ENCODE peak calls at places on chromosomes 5 and 9, in seven cellular contexts. One of them, this sample, is unnamed. For H3K9me3, the result is how much of the 10 kb centered on the place peaks cover.

GRCh38 chr9:124505006-124505900 is 1.9 kb downstream of the NR5A1 start:
- DNase-seq in endodermal cell: peak
- DNase-seq in neuronal stem cell: no peak
- DNase-seq in lower lobe of right lung: peak
- DNase-seq in psoas muscle: no peak
- DNase-seq in body of pancreas: no peak
- DNase-seq in cardiac muscle cell: no peak
- DNase-seq in this sample: peak

GRCh38 chr5:31776976-31777651 is 138.2 kb downstream of the PDZD2 start:
- DNase-seq in endodermal cell: no peak
- DNase-seq in neuronal stem cell: no peak
- DNase-seq in lower lobe of right lung: no peak
- DNase-seq in psoas muscle: no peak
- DNase-seq in body of pancreas: no peak
- DNase-seq in cardiac muscle cell: no peak
- DNase-seq in this sample: no peak

GRCh38 chr5:55636711-55637110 is 75.4 kb downstream of the SLC38A9 start:
- DNase-seq in endodermal cell: no peak
- DNase-seq in neuronal stem cell: no peak
- DNase-seq in lower lobe of right lung: no peak
- DNase-seq in psoas muscle: peak
- DNase-seq in body of pancreas: peak
- DNase-seq in cardiac muscle cell: peak
- DNase-seq in this sample: no peak

GRCh38 chr5:142014911-142015584 is 2.2 kb upstream of the GNPDA1 start:
- DNase-seq in endodermal cell: peak
- DNase-seq in neuronal stem cell: no peak
- DNase-seq in lower lobe of right lung: no peak
- DNase-seq in psoas muscle: no peak
- DNase-seq in body of pancreas: peak
- DNase-seq in cardiac muscle cell: peak
- DNase-seq in this sample: no peak

GRCh38 chr9:135791431-135792267 is 89.7 kb downstream of the KCNT1 start:
- DNase-seq in endodermal cell: no peak
- DNase-seq in neuronal stem cell: no peak
- DNase-seq in lower lobe of right lung: no peak
- DNase-seq in psoas muscle: no peak
- DNase-seq in body of pancreas: no peak
- DNase-seq in cardiac muscle cell: no peak
- DNase-seq in this sample: no peak

GRCh38 chr9:2448193-2448738 is 173.3 kb upstream of the VLDLR start:
- DNase-seq in endodermal cell: no peak
- DNase-seq in neuronal stem cell: no peak
- DNase-seq in lower lobe of right lung: no peak
- DNase-seq in psoas muscle: no peak
- DNase-seq in body of pancreas: no peak
- DNase-seq in cardiac muscle cell: no peak
- DNase-seq in this sample: no peak

GRCh38 chr9:17064558-17064957 is 70.3 kb upstream of the CNTLN start:
- DNase-seq in endodermal cell: no peak
- DNase-seq in neuronal stem cell: no peak
- DNase-seq in lower lobe of right lung: no peak
- DNase-seq in psoas muscle: no peak
- DNase-seq in body of pancreas: no peak
- DNase-seq in cardiac muscle cell: peak
- DNase-seq in this sample: no peak

GRCh38 chr5:56356876-56357160 is 123.7 kb upstream of the ANKRD55 start:
- DNase-seq in endodermal cell: no peak
- DNase-seq in neuronal stem cell: no peak
- DNase-seq in lower lobe of right lung: no peak
- DNase-seq in psoas muscle: no peak
- DNase-seq in body of pancreas: no peak
- DNase-seq in cardiac muscle cell: no peak
- DNase-seq in this sample: no peak

GRCh38 chr9:134606951-134607733 is 34.5 kb upstream of the COL5A1 start:
- DNase-seq in endodermal cell: peak
- DNase-seq in neuronal stem cell: no peak
- DNase-seq in lower lobe of right lung: no peak
- DNase-seq in psoas muscle: no peak
- DNase-seq in body of pancreas: no peak
- DNase-seq in cardiac muscle cell: no peak
- DNase-seq in this sample: peak

GRCh38 chr5:168434746-168435321 is 51.4 kb upstream of the RARS1 start:
- DNase-seq in endodermal cell: no peak
- DNase-seq in neuronal stem cell: no peak
- DNase-seq in lower lobe of right lung: no peak
- DNase-seq in psoas muscle: no peak
- DNase-seq in body of pancreas: no peak
- DNase-seq in cardiac muscle cell: no peak
- DNase-seq in this sample: no peak

GRCh38 chr9:128372188-128372641 is 1.0 kb downstream of the URM1 start:
- DNase-seq in endodermal cell: no peak
- DNase-seq in neuronal stem cell: no peak
- DNase-seq in lower lobe of right lung: no peak
- DNase-seq in psoas muscle: no peak
- DNase-seq in body of pancreas: no peak
- DNase-seq in cardiac muscle cell: no peak
- DNase-seq in this sample: no peak

GRCh38 chr9:116058421-116058820 is 95.2 kb upstream of the PAPPA start:
- DNase-seq in endodermal cell: no peak
- DNase-seq in neuronal stem cell: no peak
- DNase-seq in lower lobe of right lung: no peak
- DNase-seq in psoas muscle: no peak
- DNase-seq in body of pancreas: no peak
- DNase-seq in cardiac muscle cell: peak
- DNase-seq in this sample: no peak

GRCh38 chr5:912356-913091 is 19.8 kb downstream of the TRIP13 start:
- DNase-seq in endodermal cell: peak
- DNase-seq in neuronal stem cell: peak
- DNase-seq in lower lobe of right lung: peak
- DNase-seq in psoas muscle: no peak
- DNase-seq in body of pancreas: no peak
- DNase-seq in cardiac muscle cell: peak
- DNase-seq in this sample: no peak

GRCh38 chr5:10323588-10324488 is 16.1 kb upstream of the CMBL start:
- DNase-seq in endodermal cell: peak
- DNase-seq in neuronal stem cell: no peak
- DNase-seq in lower lobe of right lung: no peak
- DNase-seq in psoas muscle: no peak
- DNase-seq in body of pancreas: no peak
- DNase-seq in cardiac muscle cell: no peak
- DNase-seq in this sample: no peak

GRCh38 chr5:137565450-137565849 is 66.3 kb upstream of the SPOCK1 start:
- DNase-seq in endodermal cell: no peak
- DNase-seq in neuronal stem cell: no peak
- DNase-seq in lower lobe of right lung: no peak
- DNase-seq in psoas muscle: no peak
- DNase-seq in body of pancreas: no peak
- DNase-seq in cardiac muscle cell: peak
- DNase-seq in this sample: no peak

GRCh38 chr5:133054697-133055471 is 3.1 kb downstream of the HSPA4 start:
- DNase-seq in endodermal cell: no peak
- DNase-seq in neuronal stem cell: no peak
- DNase-seq in lower lobe of right lung: no peak
- DNase-seq in psoas muscle: no peak
- DNase-seq in body of pancreas: no peak
- DNase-seq in cardiac muscle cell: no peak
- DNase-seq in this sample: no peak

GRCh38 chr5:53071298-53071697 is 38.3 kb downstream of the MOCS2 start:
- DNase-seq in endodermal cell: no peak
- DNase-seq in neuronal stem cell: no peak
- DNase-seq in lower lobe of right lung: no peak
- DNase-seq in psoas muscle: no peak
- DNase-seq in body of pancreas: no peak
- DNase-seq in cardiac muscle cell: no peak
- DNase-seq in this sample: no peak

GRCh38 chr5:174972291-174972690 is 247.9 kb downstream of the MSX2 start:
- DNase-seq in endodermal cell: no peak
- DNase-seq in neuronal stem cell: no peak
- DNase-seq in lower lobe of right lung: no peak
- DNase-seq in psoas muscle: no peak
- DNase-seq in body of pancreas: peak
- DNase-seq in cardiac muscle cell: no peak
- DNase-seq in this sample: no peak

GRCh38 chr5:83428890-83429289 is 42.7 kb upstream of the VCAN start:
- DNase-seq in endodermal cell: no peak
- DNase-seq in neuronal stem cell: no peak
- DNase-seq in lower lobe of right lung: no peak
- DNase-seq in psoas muscle: no peak
- DNase-seq in body of pancreas: no peak
- DNase-seq in cardiac muscle cell: no peak
- DNase-seq in this sample: no peak

GRCh38 chr9:127128341-127129072 is 6.1 kb upstream of the ANGPTL2 start:
- DNase-seq in endodermal cell: no peak
- DNase-seq in neuronal stem cell: no peak
- DNase-seq in lower lobe of right lung: no peak
- DNase-seq in psoas muscle: peak
- DNase-seq in body of pancreas: no peak
- DNase-seq in cardiac muscle cell: peak
- DNase-seq in this sample: peak

GRCh38 chr5:146620663-146621051 is 104.7 kb upstream of the GPR151 start:
- DNase-seq in endodermal cell: peak
- DNase-seq in neuronal stem cell: peak
- DNase-seq in lower lobe of right lung: no peak
- DNase-seq in psoas muscle: no peak
- DNase-seq in body of pancreas: peak
- DNase-seq in cardiac muscle cell: no peak
- DNase-seq in this sample: no peak

GRCh38 chr9:114720296-114720695 is 38.3 kb upstream of the TEX48 start:
- DNase-seq in endodermal cell: no peak
- DNase-seq in neuronal stem cell: no peak
- DNase-seq in lower lobe of right lung: no peak
- DNase-seq in psoas muscle: no peak
- DNase-seq in body of pancreas: no peak
- DNase-seq in cardiac muscle cell: peak
- DNase-seq in this sample: no peak

GRCh38 chr5:172479784-172480115 is 25.4 kb upstream of the SH3PXD2B start:
- DNase-seq in endodermal cell: no peak
- DNase-seq in neuronal stem cell: no peak
- DNase-seq in lower lobe of right lung: no peak
- DNase-seq in psoas muscle: no peak
- DNase-seq in body of pancreas: no peak
- DNase-seq in cardiac muscle cell: no peak
- DNase-seq in this sample: no peak
- H3K27ac ChIP-seq in endodermal cell: no peak
- H3K27ac ChIP-seq in neuronal stem cell: no peak
- H3K27ac ChIP-seq in lower lobe of right lung: no peak
- H3K27ac ChIP-seq in psoas muscle: peak
- H3K27ac ChIP-seq in body of pancreas: no peak
- H3K27ac ChIP-seq in cardiac muscle cell: no peak
- H3K27ac ChIP-seq in this sample: no peak

GRCh38 chr5:119257613-119258012 is 98.2 kb upstream of the TNFAIP8 start:
- DNase-seq in endodermal cell: no peak
- DNase-seq in neuronal stem cell: no peak
- DNase-seq in lower lobe of right lung: no peak
- DNase-seq in psoas muscle: no peak
- DNase-seq in body of pancreas: no peak
- DNase-seq in cardiac muscle cell: no peak
- DNase-seq in this sample: no peak
- H3K9me3 ChIP-seq in endodermal cell: under half
- H3K9me3 ChIP-seq in neuronal stem cell: under half
- H3K9me3 ChIP-seq in lower lobe of right lung: under half
- H3K9me3 ChIP-seq in psoas muscle: under half
- H3K9me3 ChIP-seq in body of pancreas: under half
- H3K9me3 ChIP-seq in cardiac muscle cell: under half
- H3K9me3 ChIP-seq in this sample: under half

DNA sequence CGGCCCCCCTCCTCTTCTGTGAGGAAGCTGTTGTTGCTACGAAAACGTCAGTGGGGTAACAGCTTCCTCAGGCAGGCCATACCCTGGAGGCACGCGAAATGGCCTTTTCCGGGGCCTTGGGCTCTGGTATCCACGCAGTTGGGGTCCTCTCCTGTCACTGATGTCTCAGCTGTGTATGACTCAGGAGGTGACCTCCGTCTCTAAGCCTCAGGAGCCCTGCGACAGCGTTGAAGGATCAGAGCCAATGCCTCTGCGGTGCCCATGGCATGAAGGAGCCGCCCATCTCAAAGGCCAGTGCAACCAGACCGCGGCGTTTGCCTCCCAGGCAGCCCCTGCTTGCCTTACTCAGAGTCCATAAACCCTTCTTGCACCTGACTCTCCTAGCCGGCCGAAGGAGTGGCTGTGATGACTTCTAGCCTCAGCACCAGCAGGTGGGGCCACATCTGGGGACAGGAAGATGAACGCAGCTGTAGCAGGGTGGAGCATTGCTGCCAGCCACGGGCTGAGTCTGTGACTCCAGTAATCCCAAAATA is 1.0 kb upstream of the MXD3 start:
- DNase-seq in endodermal cell: peak
- DNase-seq in neuronal stem cell: no peak
- DNase-seq in lower lobe of right lung: no peak
- DNase-seq in psoas muscle: no peak
- DNase-seq in body of pancreas: no peak
- DNase-seq in cardiac muscle cell: no peak
- DNase-seq in this sample: no peak
- H3K27ac ChIP-seq in endodermal cell: no peak
- H3K27ac ChIP-seq in neuronal stem cell: peak
- H3K27ac ChIP-seq in lower lobe of right lung: no peak
- H3K27ac ChIP-seq in psoas muscle: peak
- H3K27ac ChIP-seq in body of pancreas: no peak
- H3K27ac ChIP-seq in cardiac muscle cell: no peak
- H3K27ac ChIP-seq in this sample: no peak

GRCh38 chr5:122870219-122870856 is 24.9 kb downstream of the SNX24 start:
- DNase-seq in endodermal cell: no peak
- DNase-seq in neuronal stem cell: no peak
- DNase-seq in lower lobe of right lung: no peak
- DNase-seq in psoas muscle: no peak
- DNase-seq in body of pancreas: no peak
- DNase-seq in cardiac muscle cell: peak
- DNase-seq in this sample: no peak

GRCh38 chr5:122864842-122865241 is 19.4 kb downstream of the SNX24 start:
- DNase-seq in endodermal cell: no peak
- DNase-seq in neuronal stem cell: no peak
- DNase-seq in lower lobe of right lung: no peak
- DNase-seq in psoas muscle: no peak
- DNase-seq in body of pancreas: no peak
- DNase-seq in cardiac muscle cell: no peak
- DNase-seq in this sample: no peak

GRCh38 chr5:122863721-122864120 is 18.3 kb downstream of the SNX24 start:
- DNase-seq in endodermal cell: no peak
- DNase-seq in neuronal stem cell: no peak
- DNase-seq in lower lobe of right lung: no peak
- DNase-seq in psoas muscle: no peak
- DNase-seq in body of pancreas: peak
- DNase-seq in cardiac muscle cell: no peak
- DNase-seq in this sample: no peak

GRCh38 chr5:122863240-122863639 is 17.8 kb downstream of the SNX24 start:
- DNase-seq in endodermal cell: no peak
- DNase-seq in neuronal stem cell: no peak
- DNase-seq in lower lobe of right lung: no peak
- DNase-seq in psoas muscle: no peak
- DNase-seq in body of pancreas: no peak
- DNase-seq in cardiac muscle cell: no peak
- DNase-seq in this sample: no peak

DNA sequence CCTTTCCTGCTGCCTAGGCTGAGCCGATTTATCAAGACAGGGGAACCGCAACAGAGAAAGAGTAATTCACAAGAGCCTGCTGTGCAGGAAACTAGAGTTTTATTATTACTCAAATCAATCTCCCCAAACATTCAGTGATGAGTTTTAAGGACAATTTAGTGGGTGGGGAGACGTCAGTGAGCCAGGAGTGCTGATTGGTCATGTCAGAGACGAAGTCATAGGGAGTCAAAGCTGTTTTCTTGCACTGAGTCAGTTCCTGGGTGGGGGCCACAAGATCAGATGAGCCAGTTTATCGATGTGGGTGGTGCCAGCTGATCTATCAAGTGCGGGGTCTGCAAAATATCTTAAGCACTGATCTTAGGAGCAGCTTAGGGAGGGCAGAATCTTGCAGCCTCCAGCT is 19.0 kb downstream of the SNX24 start:
- DNase-seq in endodermal cell: no peak
- DNase-seq in neuronal stem cell: no peak
- DNase-seq in lower lobe of right lung: no peak
- DNase-seq in psoas muscle: no peak
- DNase-seq in body of pancreas: no peak
- DNase-seq in cardiac muscle cell: no peak
- DNase-seq in this sample: no peak
- H3K9me3 ChIP-seq in endodermal cell: under half
- H3K9me3 ChIP-seq in neuronal stem cell: under half
- H3K9me3 ChIP-seq in lower lobe of right lung: under half
- H3K9me3 ChIP-seq in psoas muscle: under half
- H3K9me3 ChIP-seq in body of pancreas: under half
- H3K9me3 ChIP-seq in cardiac muscle cell: under half
- H3K9me3 ChIP-seq in this sample: under half

This sample was measured in ovary.